ENCODE peak calls at places on chromosomes 2 and 18, in seven cellular contexts. K is fibroblast of lung, U is left lung, N is neural crest cell, L is uterus, X is dorsolateral prefrontal cortex, P is mesothelial cell of epicardium. E is an unnamed sample.

GRCh38 chr2:53622141-53622540 is 145.5 kb upstream of the CHAC2 start:
- DNase-seq in K (no peak), U (no peak), N (no peak), L (no peak), X (no peak), P (no peak), E (no peak)

GRCh38 chr2:154447727-154448418 is 250.6 kb upstream of the KCNJ3 start:
- DNase-seq in K (no peak), U (no peak), N (no peak), L (no peak), X (no peak), P (no peak), E (no peak)

GRCh38 chr2:75221872-75222271 is 22.6 kb upstream of the TACR1 start:
- DNase-seq in K (peak; percentile 31), U (no peak), N (no peak), L (no peak), X (no peak), P (no peak), E (peak; percentile 32)

GRCh38 chr2:127479219-127479825 is 47.0 kb downstream of the IWS1 start:
- DNase-seq in K (peak; percentile 81), U (no peak), N (no peak), L (no peak), X (no peak), P (no peak), E (peak; percentile 48)

GRCh38 chr2:201120500-201120899 is 4.5 kb downstream of the CFLAR start:
- DNase-seq in K (no peak), U (no peak), N (no peak), L (no peak), X (no peak), P (no peak), E (no peak)

GRCh38 chr18:31102020-31102684 is at the start of gene DSC2:
- DNase-seq in K (no peak), U (peak; percentile 90), N (peak; percentile 41), L (no peak), X (no peak), P (peak; percentile 33), E (peak; percentile 52)

GRCh38 chr2:128638741-128639477 is 320.2 kb upstream of the HS6ST1 start:
- DNase-seq in K (no peak), U (no peak), N (peak; percentile 62), L (no peak), X (no peak), P (peak; percentile 15), E (no peak)

GRCh38 chr2:189024861-189025618 is 50.9 kb downstream of the COL3A1 start:
- DNase-seq in K (no peak), U (no peak), N (no peak), L (no peak), X (no peak), P (no peak), E (peak; percentile 4)

GRCh38 chr18:68803371-68803770 is 5.5 kb downstream of the CCDC102B start:
- DNase-seq in K (peak; percentile 98), U (peak; percentile 39), N (no peak), L (peak; percentile 49), X (no peak), P (no peak), E (peak; percentile 48)

GRCh38 chr18:76354348-76354747 is 140.7 kb downstream of the ZNF516 start:
- DNase-seq in K (peak; percentile 81), U (no peak), N (no peak), L (peak; percentile 60), X (no peak), P (no peak), E (peak; percentile 74)

GRCh38 chr2:110853516-110853915 is 121.1 kb downstream of the ACOXL start:
- DNase-seq in K (peak; percentile 8), U (no peak), N (peak; percentile 43), L (no peak), X (peak; percentile 35), P (no peak), E (peak; percentile 60)
- TF ChIP-seq CTCF in K (peak; percentile 39), U (peak; percentile 29), N (peak; percentile 62), L (no peak), X (peak; percentile 53), P (no peak), E (peak; percentile 55)

GRCh38 chr2:16525265-16525887 is 140.3 kb downstream of the CYRIA start:
- DNase-seq in K (no peak), U (no peak), N (peak; percentile 39), L (no peak), X (no peak), P (no peak), E (peak; percentile 63)
- TF ChIP-seq CTCF in K (peak; percentile 42), U (peak; percentile 48), N (peak; percentile 55), L (no peak), X (peak; percentile 32), P (peak; percentile 34), E (peak; percentile 54)

DNA sequence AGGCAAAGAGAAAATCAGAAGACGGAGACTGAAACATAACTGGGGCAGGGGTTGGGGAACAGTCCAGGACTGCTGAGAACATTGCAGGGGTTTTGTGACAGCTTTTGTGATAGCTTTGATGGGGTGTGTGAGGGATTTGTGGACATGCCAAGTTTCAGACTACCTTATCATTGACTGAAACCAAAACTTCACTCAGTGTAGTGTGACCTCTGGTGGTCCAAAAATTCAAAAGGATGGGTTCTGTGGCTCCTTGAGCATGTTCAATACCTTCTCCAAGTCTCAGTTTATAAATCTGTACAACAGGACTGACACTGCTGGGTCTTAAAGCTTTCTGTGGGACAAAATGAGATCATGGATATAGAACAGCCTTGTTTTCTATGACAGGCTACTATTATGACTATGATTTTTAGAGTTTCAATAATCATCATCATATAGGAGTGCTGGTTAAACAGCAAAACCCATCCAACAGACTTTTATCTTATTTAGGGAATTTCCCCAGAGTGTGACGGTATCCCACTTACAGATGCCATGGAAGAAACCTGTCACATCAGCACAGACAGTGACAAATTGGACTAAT is 259.2 kb upstream of the SLC14A2 start:
- DNase-seq in K (no peak), U (no peak), N (no peak), L (no peak), X (no peak), P (no peak), E (no peak)
- TF ChIP-seq CTCF in K (no peak), U (no peak), N (no peak), L (no peak), X (no peak), P (no peak), E (no peak)

GRCh38 chr18:54774971-54775665 is 53.2 kb upstream of the RAB27B start:
- DNase-seq in K (peak; percentile 13), U (no peak), N (no peak), L (no peak), X (no peak), P (no peak), E (peak; percentile 69)

GRCh38 chr18:54774423-54774822 is 53.9 kb upstream of the RAB27B start:
- DNase-seq in K (peak; percentile 47), U (no peak), N (no peak), L (no peak), X (no peak), P (no peak), E (no peak)

GRCh38 chr18:54777118-54777791 is 51.0 kb upstream of the RAB27B start:
- DNase-seq in K (no peak), U (no peak), N (no peak), L (no peak), X (no peak), P (no peak), E (no peak)

GRCh38 chr18:54776282-54776977 is 51.8 kb upstream of the RAB27B start:
- DNase-seq in K (peak; percentile 99), U (no peak), N (no peak), L (no peak), X (no peak), P (no peak), E (peak; percentile 98)

GRCh38 chr18:54775686-54776085 is 52.6 kb upstream of the RAB27B start:
- DNase-seq in K (peak; percentile 61), U (no peak), N (no peak), L (no peak), X (no peak), P (no peak), E (peak; percentile 78)
- TF ChIP-seq CTCF in K (peak; percentile 19), U (no peak), N (no peak), L (no peak), X (no peak), P (no peak), E (peak; percentile 41)

GRCh38 chr2:216877085-216877484 is 17.2 kb upstream of the TNP1 start:
- DNase-seq in K (no peak), U (no peak), N (no peak), L (no peak), X (no peak), P (no peak), E (peak; percentile 5)
- TF ChIP-seq CTCF in K (no peak), U (no peak), N (no peak), L (no peak), X (no peak), P (no peak), E (no peak)

E was measured in MCF 10A.